ENCODE peak calls at places on chromosomes 13 and 19, in six cellular contexts. W is lower lobe of right lung, R is pancreas, F is lung, J is keratinocyte, Z is right lobe of liver. S is an unnamed sample.

GRCh38 chr19:4559569-4559968 is at the start of gene SEMA6B:
- DNase-seq in Z (no peak), W (peak), R (no peak), F (peak), J (no peak), S (no peak)

GRCh38 chr13:60335531-60335930 is 61.5 kb upstream of the TDRD3 start:
- DNase-seq in R (no peak), Z (no peak), W (no peak), F (no peak), J (no peak), S (no peak)

GRCh38 chr13:73235385-73235784 is 176.6 kb downstream of the KLF5 start:
- DNase-seq in F (no peak), Z (no peak), J (no peak), R (no peak), W (no peak), S (no peak)

GRCh38 chr13:81184556-81185265 is 843.8 kb upstream of the SPRY2 start:
- DNase-seq in W (no peak), R (no peak), J (no peak), Z (no peak), F (no peak), S (no peak)

GRCh38 chr13:50123002-50123401 is 107.8 kb downstream of the KCNRG start:
- DNase-seq in J (no peak), R (no peak), W (no peak), Z (no peak), F (no peak), S (no peak)

GRCh38 chr13:99949657-99950413 is 21.7 kb downstream of the ZIC5 start:
- DNase-seq in R (no peak), Z (no peak), W (no peak), J (no peak), F (no peak), S (no peak)

GRCh38 chr13:100154835-100155463 is 66.1 kb downstream of the PCCA start:
- DNase-seq in W (no peak), J (no peak), Z (no peak), F (no peak), R (no peak), S (no peak)

GRCh38 chr19:2315818-2316353 is 7.9 kb upstream of the LINGO3 start:
- DNase-seq in F (peak), R (no peak), W (peak), Z (peak), J (no peak), S (no peak)

GRCh38 chr13:108377646-108378206 is 108.2 kb downstream of the TNFSF13B start:
- DNase-seq in Z (peak), W (no peak), R (no peak), J (no peak), F (no peak), S (no peak)

GRCh38 chr13:67175836-67176235 is 54.3 kb downstream of the PCDH9 start:
- DNase-seq in W (no peak), F (no peak), R (no peak), J (no peak), Z (no peak), S (no peak)

GRCh38 chr13:98923641-98924397 is 54.0 kb downstream of the DOCK9 start:
- DNase-seq in F (no peak), Z (no peak), R (no peak), J (no peak), W (no peak), S (no peak)

GRCh38 chr19:2933490-2933910 is 11.3 kb downstream of the ZNF77 start:
- DNase-seq in R (no peak), J (no peak), W (no peak), F (no peak), Z (no peak), S (no peak)

GRCh38 chr19:35911790-35912189 is 3.7 kb upstream of the TYROBP start:
- DNase-seq in J (no peak), R (peak), F (peak), W (peak), Z (peak), S (no peak)

GRCh38 chr19:1847684-1848398 is 442 bp downstream of the REXO1 start:
- DNase-seq in Z (peak), J (no peak), W (no peak), F (no peak), R (no peak), S (no peak)

GRCh38 chr19:33156354-33156753 is 24.4 kb downstream of the WDR88 start:
- DNase-seq in W (no peak), F (no peak), Z (no peak), R (no peak), J (no peak), S (no peak)

GRCh38 chr13:80139196-80139595 is 201.7 kb downstream of the SPRY2 start:
- DNase-seq in F (no peak), Z (no peak), R (no peak), W (no peak), J (no peak), S (no peak)

GRCh38 chr19:49064768-49065611 is at the start of gene NTF4:
- DNase-seq in J (no peak), R (peak), Z (no peak), W (peak), F (no peak), S (no peak)

GRCh38 chr13:50914848-50915247 is 5.3 kb downstream of the RNASEH2B start:
- DNase-seq in R (no peak), W (no peak), F (no peak), Z (no peak), J (no peak), S (no peak)

GRCh38 chr19:19137556-19138109 is 645 bp downstream of the TMEM161A start:
- DNase-seq in W (no peak), R (peak), F (no peak), Z (peak), J (no peak), S (no peak)

GRCh38 chr13:75326173-75327131 is 155.5 kb downstream of the TBC1D4 start:
- DNase-seq in J (no peak), Z (no peak), F (no peak), W (no peak), R (no peak), S (peak)

GRCh38 chr13:104143760-104144406 is 1077.7 kb upstream of the SLC10A2 start:
- DNase-seq in R (no peak), J (no peak), F (no peak), Z (no peak), W (no peak), S (no peak)

GRCh38 chr13:111636804-111637203 is 316.4 kb downstream of the TEX29 start:
- DNase-seq in J (no peak), R (no peak), Z (peak), F (no peak), W (no peak), S (no peak)

GRCh38 chr19:47021536-47022139 is 2.0 kb downstream of the NPAS1 start:
- DNase-seq in W (no peak), R (no peak), Z (no peak), F (no peak), J (no peak), S (no peak)

GRCh38 chr13:74986609-74987008 is 495.4 kb downstream of the TBC1D4 start:
- DNase-seq in J (no peak), R (no peak), Z (no peak), F (no peak), W (no peak), S (no peak)

GRCh38 chr13:27965740-27966640 is 3.1 kb downstream of the CDX2 start:
- DNase-seq in J (no peak), R (peak), F (no peak), Z (no peak), W (no peak), S (no peak)

GRCh38 chr13:26867451-26868067 is 107.0 kb upstream of the GPR12 start:
- DNase-seq in Z (no peak), F (no peak), W (no peak), J (no peak), R (peak), S (no peak)

GRCh38 chr13:28049880-28050871 is 50.2 kb downstream of the FLT3 start:
- DNase-seq in W (no peak), F (no peak), J (no peak), Z (no peak), R (no peak), S (no peak)

GRCh38 chr13:20815469-20815868 is 41.7 kb upstream of the EEF1AKMT1 start:
- DNase-seq in Z (no peak), F (no peak), R (no peak), W (no peak), J (no peak), S (no peak)
- TF ChIP-seq CTCF in Z (no peak), F (no peak), R (no peak), W (no peak), J (no peak), S (no peak)

GRCh38 chr13:30464496-30465351 is 1.0 kb downstream of the HMGB1 start:
- DNase-seq in W (peak), J (no peak), R (peak), F (peak), Z (peak), S (peak)

GRCh38 chr13:30463820-30464495 is 1.8 kb downstream of the HMGB1 start:
- DNase-seq in F (peak), R (peak), J (no peak), W (peak), Z (peak), S (peak)

GRCh38 chr13:30466841-30467252 is 1.1 kb upstream of the HMGB1 start:
- DNase-seq in Z (no peak), F (no peak), J (no peak), R (no peak), W (no peak), S (no peak)

GRCh38 chr13:30465541-30466357 is at the start of gene HMGB1:
- DNase-seq in F (peak), Z (peak), J (peak), R (peak), W (peak), S (peak)

GRCh38 chr13:30466358-30466714 is 600 bp upstream of the HMGB1 start:
- DNase-seq in J (no peak), R (no peak), F (no peak), Z (no peak), W (no peak), S (no peak)
- H3K27ac ChIP-seq in J (peak), R (no peak), F (no peak), Z (no peak), W (no peak), S (no peak)

GRCh38 chr19:41159861-41160260 is 33.2 kb upstream of the CYP2S1 start:
- DNase-seq in Z (no peak), W (no peak), J (no peak), R (no peak), F (no peak), S (no peak)

GRCh38 chr19:41154060-41154459 is 39.0 kb upstream of the CYP2S1 start:
- DNase-seq in F (no peak), R (no peak), W (no peak), J (no peak), Z (no peak), S (no peak)

GRCh38 chr19:41161903-41162302 is 31.1 kb upstream of the CYP2S1 start:
- DNase-seq in F (no peak), J (no peak), R (no peak), Z (no peak), W (no peak), S (no peak)

DNA sequence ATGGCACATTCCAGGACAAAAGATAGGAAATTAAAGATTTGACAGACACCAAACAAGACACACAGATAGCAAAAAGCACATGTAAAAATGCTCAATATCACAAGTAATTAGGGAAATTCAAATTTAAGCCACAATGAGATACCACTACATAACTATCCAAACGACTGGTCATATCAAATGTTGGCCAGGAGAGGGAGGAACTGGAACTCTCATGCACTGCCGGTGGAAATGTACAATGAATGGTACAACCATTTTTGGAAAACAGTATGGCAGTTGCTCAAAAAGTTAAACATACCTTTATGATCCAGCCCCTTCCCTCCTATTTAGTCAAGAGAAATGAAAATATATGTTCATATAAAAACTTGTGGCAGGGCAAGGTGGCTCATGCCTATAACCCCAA is 36.8 kb upstream of the CYP2S1 start:
- DNase-seq in Z (no peak), R (no peak), W (no peak), J (no peak), F (no peak), S (no peak)
- TF ChIP-seq CTCF in Z (no peak), R (no peak), W (no peak), J (no peak), F (no peak), S (no peak)

DNA sequence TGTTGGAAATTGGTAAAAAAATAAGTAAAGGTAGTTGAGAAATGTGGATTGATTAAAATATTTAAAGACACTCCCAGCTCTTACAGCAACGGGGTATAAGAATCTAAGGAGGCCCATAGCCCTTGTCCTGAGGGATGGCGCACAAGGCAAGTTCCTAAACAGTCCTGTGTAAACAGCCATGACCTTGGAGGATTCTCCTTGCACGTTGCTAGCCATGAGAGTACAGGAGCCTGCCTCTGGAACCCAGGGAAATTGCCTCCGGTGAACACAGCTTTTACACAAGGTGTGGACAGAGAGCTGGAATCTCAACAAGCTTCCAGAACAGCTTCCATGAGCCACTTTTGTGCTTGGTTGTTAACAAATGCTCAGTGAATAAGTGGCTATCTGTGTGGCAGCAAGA is 378.2 kb downstream of the FOXO1 start:
- DNase-seq in J (no peak), R (no peak), Z (no peak), W (no peak), F (no peak), S (no peak)
- H3K27ac ChIP-seq in J (no peak), R (no peak), Z (no peak), W (no peak), F (no peak), S (no peak)

GRCh38 chr13:41384749-41385503 is 72.4 kb upstream of the RGCC start:
- DNase-seq in W (no peak), F (no peak), R (no peak), Z (no peak), J (no peak), S (no peak)
- TF ChIP-seq CTCF in W (peak), F (no peak), R (no peak), Z (peak), J (no peak), S (peak)

GRCh38 chr13:47545630-47546029 is 455.4 kb downstream of the SUCLA2 start:
- DNase-seq in F (no peak), Z (no peak), R (no peak), W (no peak), J (no peak), S (no peak)

GRCh38 chr13:47545206-47545605 is 455.9 kb downstream of the SUCLA2 start:
- DNase-seq in W (no peak), J (no peak), F (no peak), Z (no peak), R (no peak), S (no peak)

GRCh38 chr13:47546963-47547345 is 454.1 kb downstream of the SUCLA2 start:
- DNase-seq in R (no peak), F (no peak), J (no peak), Z (no peak), W (no peak), S (no peak)

GRCh38 chr13:47548294-47548825 is 452.7 kb downstream of the SUCLA2 start:
- DNase-seq in R (no peak), F (no peak), Z (no peak), W (no peak), J (no peak), S (no peak)

GRCh38 chr13:47546265-47546962 is 454.7 kb downstream of the SUCLA2 start:
- DNase-seq in Z (no peak), J (no peak), W (no peak), R (no peak), F (no peak), S (no peak)
- H3K27ac ChIP-seq in Z (no peak), J (no peak), W (no peak), R (no peak), F (no peak), S (no peak)

DNA sequence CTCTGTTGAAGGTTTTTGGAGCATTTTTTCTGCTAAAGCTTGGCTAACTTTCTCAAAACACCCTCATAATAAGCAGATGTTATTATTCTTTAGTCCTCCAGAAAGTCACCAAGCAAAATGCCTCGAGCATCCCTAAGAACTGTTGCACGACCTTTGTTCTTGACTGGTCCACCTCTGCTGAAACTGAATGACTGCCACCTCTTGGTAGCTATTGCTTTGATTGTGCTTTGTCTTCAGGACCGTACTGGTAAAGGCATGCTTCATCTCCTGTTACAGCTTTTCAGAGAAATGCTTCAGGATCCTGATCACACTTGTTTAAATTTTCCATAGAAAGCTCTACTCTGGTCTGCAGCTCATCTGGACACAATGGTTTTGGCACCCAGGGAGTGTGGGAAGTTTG is 254.8 kb downstream of the DCT start:
- DNase-seq in F (no peak), J (no peak), W (no peak), R (no peak), Z (no peak), S (no peak)
- TF ChIP-seq CTCF in F (no peak), J (no peak), W (no peak), R (no peak), Z (peak), S (no peak)

GRCh38 chr19:40410030-40410389 is 3.2 kb downstream of the PRX start:
- DNase-seq in J (no peak), R (no peak), F (no peak), W (no peak), Z (no peak), S (no peak)

GRCh38 chr19:40413291-40413994 is at the start of gene PRX:
- DNase-seq in F (no peak), Z (no peak), W (no peak), R (no peak), J (no peak), S (no peak)

GRCh38 chr19:40412866-40413265 is 312 bp downstream of the PRX start:
- DNase-seq in R (no peak), F (no peak), Z (no peak), W (no peak), J (no peak), S (no peak)

GRCh38 chr19:40411958-40412499 is 1.1 kb downstream of the PRX start:
- DNase-seq in Z (no peak), W (no peak), J (no peak), R (no peak), F (no peak), S (no peak)

GRCh38 chr19:40411125-40411842 is 1.9 kb downstream of the PRX start:
- DNase-seq in J (no peak), W (no peak), Z (no peak), F (no peak), R (no peak), S (no peak)
- H3K27ac ChIP-seq in J (no peak), W (peak), Z (no peak), F (peak), R (no peak), S (no peak)

S was measured in CD4-positive, alpha-beta T cell.